ENCODE peak calls at places on chromosomes 11 and 22, in four cellular contexts. D is nucleus accumbens; Z is RWPE1; T is stimulated activated naive CD8-positive, alpha-beta T cell treated with anti-CD3 and anti-CD28 coated beads, Interleukin-15, Interleukin-2, amounts not matched to agents 100 U/mL and 50 U/mL, for 24 hours. J is an unnamed sample.

GRCh38 chr11:59284773-59285129 is 72.0 kb upstream of the MPEG1 start:
- DNase-seq in D (no peak), Z (no peak), T (no peak), J (no peak)

GRCh38 chr11:10809373-10810199 is 860 bp upstream of the EIF4G2 start:
- DNase-seq in D (no peak), Z (peak), T (peak), J (peak)

GRCh38 chr11:65867284-65868071 is 5.1 kb downstream of the EFEMP2 start:
- DNase-seq in D (no peak), Z (no peak), T (peak), J (no peak)

GRCh38 chr22:39511226-39511625 is 9.1 kb upstream of the ATF4 start:
- DNase-seq in D (no peak), Z (no peak), T (no peak), J (no peak)

GRCh38 chr11:61586792-61587430 is 6.0 kb upstream of the SYT7 start:
- DNase-seq in D (no peak), Z (no peak), T (no peak), J (no peak)

GRCh38 chr11:18080451-18080850 is 25.4 kb downstream of the SAAL1 start:
- DNase-seq in D (no peak), Z (no peak), T (no peak), J (no peak)

GRCh38 chr11:6745018-6745417 is 26.8 kb downstream of the OR2AG2 start:
- DNase-seq in D (no peak), Z (no peak), T (no peak), J (no peak)

GRCh38 chr11:70322653-70323052 is 52.2 kb downstream of the PPFIA1 start:
- DNase-seq in D (no peak), Z (no peak), T (no peak), J (no peak)

GRCh38 chr22:39148727-39149535 is 3.5 kb downstream of the CBX7 start:
- DNase-seq in D (peak), Z (no peak), T (peak), J (peak)

GRCh38 chr22:37383342-37383741 is 43.9 kb downstream of the ELFN2 start:
- DNase-seq in D (no peak), Z (no peak), T (no peak), J (no peak)

GRCh38 chr22:21726650-21727049 is 8.9 kb downstream of the YPEL1 start:
- DNase-seq in D (no peak), Z (no peak), T (peak), J (peak)

GRCh38 chr11:118437046-118437735 is 899 bp downstream of the KMT2A start:
- DNase-seq in D (no peak), Z (peak), T (peak), J (peak)

GRCh38 chr22:42316988-42317387 is 46.5 kb upstream of the TCF20 start:
- DNase-seq in D (peak), Z (peak), T (peak), J (peak)

GRCh38 chr11:80779907-80780615 is 1339.2 kb upstream of the TENM4 start:
- DNase-seq in D (no peak), Z (no peak), T (no peak), J (no peak)

GRCh38 chr11:69799582-69799981 is 19.6 kb downstream of the FGF3 start:
- DNase-seq in D (no peak), Z (peak), T (no peak), J (peak)

GRCh38 chr22:48369789-48370507 is 1457.7 kb downstream of the BRD1 start:
- DNase-seq in D (no peak), Z (no peak), T (no peak), J (no peak)

GRCh38 chr11:57424802-57425564 is 1.9 kb downstream of the SLC43A3 start:
- DNase-seq in D (no peak), Z (no peak), T (peak), J (peak)

GRCh38 chr11:119992171-119993051 is 145.5 kb downstream of the TRIM29 start:
- DNase-seq in D (no peak), Z (no peak), T (no peak), J (no peak)